ENCODE peak calls at places on chromosomes 12 and 14, in ten cellular contexts. N is SK-N-SH, O is Panc1, Y is stomach, V is suprapubic skin, S is prostate gland, P is HCT116, G is sigmoid colon, I is transverse colon, L is K562. A is an unnamed sample.

GRCh38 chr12:52235001-52235760 is 2.1 kb downstream of the KRT7 start:
- DNase-seq in N (peak; percentile 16), O (no peak), Y (no peak), V (peak; percentile 61), S (no peak), P (no peak), G (peak; percentile 57), I (no peak), L (no peak), A (peak; percentile 68)

GRCh38 chr14:53062856-53063255 is 90.3 kb downstream of the DDHD1 start:
- DNase-seq in N (no peak), O (no peak), Y (no peak), V (no peak), S (no peak), P (no peak), G (no peak), I (no peak), L (no peak), A (no peak)

GRCh38 chr12:48980953-48981756 is 3.0 kb downstream of the WNT1 start:
- DNase-seq in N (peak; percentile 80), O (no peak), Y (no peak), V (no peak), S (no peak), P (no peak), G (no peak), I (no peak), L (no peak), A (no peak)

GRCh38 chr12:99110866-99111265 is 465.8 kb downstream of the APAF1 start:
- DNase-seq in N (no peak), O (no peak), Y (no peak), V (no peak), S (no peak), P (no peak), G (no peak), I (no peak), L (no peak), A (no peak)

GRCh38 chr14:104393898-104394605 is 185.5 kb upstream of the C14orf180 start:
- DNase-seq in N (peak; percentile 80), O (no peak), Y (peak; percentile 63), V (peak; percentile 78), S (no peak), P (no peak), G (peak; percentile 67), I (peak; percentile 59), L (no peak), A (peak; percentile 92)

GRCh38 chr14:99391671-99392070 is 89.0 kb downstream of the SETD3 start:
- DNase-seq in N (no peak), O (no peak), Y (no peak), V (no peak), S (no peak), P (no peak), G (no peak), I (no peak), L (no peak), A (no peak)

GRCh38 chr14:26841920-26842741 is 244.3 kb upstream of the NOVA1 start:
- DNase-seq in N (no peak), O (peak; percentile 88), Y (peak; percentile 26), V (peak; percentile 80), S (peak; percentile 24), P (no peak), G (peak; percentile 88), I (peak; percentile 14), L (peak; percentile 3), A (no peak)

GRCh38 chr14:36604757-36605505 is 22.5 kb upstream of the NKX2-8 start:
- DNase-seq in N (peak; percentile 49), O (peak; percentile 55), Y (peak; percentile 53), V (no peak), S (peak; percentile 63), P (peak; percentile 76), G (no peak), I (peak; percentile 40), L (peak; percentile 73), A (no peak)

GRCh38 chr12:101475751-101476305 is 692 bp downstream of the SPIC start:
- DNase-seq in N (no peak), O (no peak), Y (no peak), V (no peak), S (no peak), P (no peak), G (no peak), I (no peak), L (no peak), A (no peak)

GRCh38 chr14:72443256-72443655 is 450.6 kb downstream of the DPF3 start:
- DNase-seq in N (no peak), O (no peak), Y (no peak), V (no peak), S (no peak), P (no peak), G (no peak), I (no peak), L (no peak), A (no peak)

DNA sequence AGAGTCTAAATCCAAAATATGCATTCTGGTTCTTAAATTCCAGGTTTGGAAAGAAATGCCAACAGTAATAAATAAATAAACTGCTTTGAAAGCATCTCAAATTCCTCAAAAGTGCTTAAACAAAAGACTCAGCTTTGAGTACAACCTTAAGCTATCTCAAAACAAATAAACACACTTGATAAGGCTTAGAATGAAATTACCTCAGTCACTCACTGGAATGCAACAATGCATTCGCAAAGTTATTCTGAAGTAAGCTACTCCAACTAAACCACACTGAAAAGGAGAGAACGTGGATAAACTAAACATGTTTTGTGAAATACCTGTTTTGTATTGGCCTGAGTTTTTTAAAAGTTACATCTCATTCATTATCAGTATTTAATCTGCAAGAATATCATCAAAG is 1.2 kb downstream of the SPTSSA start:
- DNase-seq in N (no peak), O (no peak), Y (no peak), V (no peak), S (no peak), P (no peak), G (no peak), I (no peak), L (no peak), A (no peak)
- H3K4me3 ChIP-seq in N (peak overlapping the region; percentile 66), O (peak overlapping the region; percentile 73), Y (peak overlapping the region; percentile 77), V (peak overlapping the region; percentile 86), S (peak overlapping the region; percentile 70), P (peak overlapping the region; percentile 88), G (peak overlapping the region; percentile 86), I (peak overlapping the region; percentile 66), L (peak overlapping the region; percentile 84), A (no peak overlapping the region)

DNA sequence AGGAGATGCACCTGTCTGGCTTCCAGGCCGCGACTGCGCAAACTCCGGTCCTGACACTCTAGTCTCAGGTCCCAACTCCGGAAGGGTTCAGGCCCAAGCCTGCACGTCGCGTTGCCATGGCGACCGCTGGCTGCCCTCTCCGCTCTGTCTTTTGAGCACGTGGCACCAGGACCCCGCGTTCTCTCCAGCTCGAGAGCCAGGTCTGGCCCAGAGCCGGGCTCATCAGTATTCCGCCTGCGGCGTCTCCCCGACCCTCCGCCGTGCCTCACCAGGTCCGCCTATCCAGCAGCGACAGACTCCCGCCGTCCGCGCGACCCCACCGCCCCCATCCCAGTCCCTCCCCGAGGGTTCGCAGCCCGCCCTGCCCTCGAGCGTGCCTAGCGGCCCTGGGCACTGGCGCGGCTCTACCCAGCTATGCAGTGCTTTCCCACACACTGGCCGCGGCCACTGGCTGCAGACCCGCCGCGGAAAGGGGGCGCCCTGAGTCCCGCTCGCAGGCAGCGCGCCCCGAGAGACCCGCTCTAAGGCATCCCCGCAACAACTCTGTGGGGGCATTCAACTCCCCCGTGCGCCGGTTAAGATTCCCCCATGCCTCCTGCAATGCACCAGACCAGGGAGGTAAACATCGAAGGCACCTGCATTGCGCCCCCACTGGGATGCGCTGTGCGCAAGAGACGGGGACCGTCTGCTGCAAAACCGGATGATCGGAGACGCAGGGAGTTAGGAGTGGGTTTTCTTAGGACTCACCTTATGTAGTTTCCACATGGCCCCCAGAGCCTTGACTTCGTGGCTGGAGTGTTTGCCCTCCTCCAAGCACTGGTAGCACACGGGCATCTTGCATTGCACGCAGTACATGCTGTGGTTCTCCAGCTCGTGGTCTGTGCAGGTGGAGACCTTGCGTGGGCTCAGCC is 1.3 kb downstream of the TRIM9 start:
- DNase-seq in N (peak; percentile 80), O (no peak), Y (no peak), V (peak; percentile 67), S (no peak), P (no peak), G (peak; percentile 70), I (peak; percentile 54), L (no peak), A (peak; percentile 84)
- TF ChIP-seq POLR2AphosphoS5 in N (no peak), O (no peak), Y (no peak), V (no peak), S (no peak), P (no peak), G (no peak), I (no peak), L (no peak), A (no peak)

DNA sequence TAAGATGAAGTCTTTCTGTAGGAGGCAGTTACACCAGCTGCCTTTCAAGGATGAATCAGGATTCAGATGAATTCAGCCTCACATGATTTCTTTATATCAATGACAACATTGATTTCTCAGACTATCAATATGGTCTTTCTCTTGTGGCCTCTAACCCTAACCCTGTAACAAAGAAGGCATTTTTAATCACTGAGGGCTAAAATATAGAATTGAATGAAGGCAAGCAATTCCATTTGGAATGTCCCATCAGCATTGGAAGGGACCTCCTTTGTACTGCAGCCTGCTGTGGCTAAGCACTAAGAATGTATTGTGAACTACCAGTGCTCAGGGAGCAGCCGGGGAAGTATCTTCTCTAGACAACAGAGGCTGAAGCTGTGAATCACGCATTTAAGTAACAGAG is 90.6 kb upstream of the FRMD6 start:
- DNase-seq in N (no peak), O (no peak), Y (no peak), V (no peak), S (no peak), P (no peak), G (no peak), I (no peak), L (no peak), A (no peak)
- H3K4me3 ChIP-seq in N (no peak overlapping the region), O (no peak overlapping the region), Y (no peak overlapping the region), V (no peak overlapping the region), S (no peak overlapping the region), P (no peak overlapping the region), G (no peak overlapping the region), I (no peak overlapping the region), L (no peak overlapping the region), A (no peak overlapping the region)

DNA sequence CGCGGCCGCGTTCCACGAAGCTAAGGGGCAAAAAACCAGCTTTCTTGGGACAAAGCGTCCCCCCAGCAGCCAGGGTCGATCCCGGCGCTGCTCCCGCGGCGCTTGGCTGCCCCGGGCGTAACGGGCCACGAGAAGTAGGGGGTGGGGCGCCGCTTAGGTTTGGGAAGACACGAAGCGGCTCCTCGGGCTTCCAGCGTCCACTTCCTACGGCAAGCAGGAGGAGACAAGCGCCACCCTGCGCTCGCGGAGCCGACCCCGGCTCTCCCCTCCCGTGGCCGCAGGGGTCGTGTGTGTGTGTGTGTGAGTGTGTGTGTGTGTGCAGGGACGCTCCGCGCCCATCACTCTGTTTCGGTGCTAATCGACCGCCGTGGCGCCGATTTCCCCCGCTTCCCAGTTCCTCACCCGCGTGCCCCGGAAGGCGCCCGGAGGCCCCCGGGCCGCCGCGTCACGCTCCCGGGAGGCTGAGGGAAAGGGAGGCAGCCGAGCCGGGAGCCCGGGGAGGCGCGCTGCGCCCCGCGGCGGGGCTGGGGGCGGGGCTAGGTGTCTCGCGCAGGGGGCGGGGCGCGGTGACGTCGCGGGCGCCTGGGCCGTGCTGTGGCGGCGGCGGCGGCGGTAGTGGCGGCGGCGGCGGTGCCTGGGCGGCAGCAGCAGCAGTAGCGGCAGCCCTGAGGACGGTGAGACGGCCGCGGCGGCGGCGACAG is at the start of gene ERC1:
- DNase-seq in N (peak; percentile 97), O (no peak), Y (peak; percentile 91), V (peak; percentile 93), S (peak; percentile 86), P (peak; percentile 77), G (peak; percentile 94), I (peak; percentile 91), L (peak; percentile 82), A (peak; percentile 96)
- TF ChIP-seq POLR2AphosphoS5 in N (peak; percentile 55), O (peak; percentile 67), Y (peak; percentile 75), V (no peak), S (peak; percentile 60), P (peak; percentile 83), G (peak; percentile 73), I (peak; percentile 70), L (peak; percentile 53), A (peak; percentile 92)

A was measured in spleen.